ENCODE peak calls at places on chromosome 6, in ten cellular contexts. One of them, this sample, is unnamed.
A peak's percentile ranks its signal among the peaks of the same experiment; 100 is the strongest.

GRCh38 chr6:1286972-1287600 is 24.8 kb upstream of the FOXQ1 start:
- DNase-seq in mesothelial cell of epicardium: no peak
- DNase-seq in OCI-M1: peak; percentile 19
- DNase-seq in myocyte: no peak
- DNase-seq in amygdala: no peak
- DNase-seq in SK-N-DZ: no peak
- DNase-seq in heart right ventricle: no peak
- DNase-seq in ureter: peak; percentile 84
- DNase-seq in A549: peak; percentile 29
- DNase-seq in NCI-H2081: no peak
- DNase-seq in this sample: peak; percentile 97

GRCh38 chr6:45514454-45514853 is 136.7 kb upstream of the SUPT3H start:
- DNase-seq in ureter: no peak
- DNase-seq in mesothelial cell of epicardium: no peak
- DNase-seq in heart right ventricle: no peak
- DNase-seq in SK-N-DZ: no peak
- DNase-seq in myocyte: no peak
- DNase-seq in OCI-M1: no peak
- DNase-seq in NCI-H2081: no peak
- DNase-seq in A549: no peak
- DNase-seq in amygdala: no peak
- DNase-seq in this sample: peak; percentile 84

GRCh38 chr6:157550114-157550989 is 169.4 kb downstream of the ZDHHC14 start:
- DNase-seq in myocyte: peak; percentile 36
- DNase-seq in OCI-M1: no peak
- DNase-seq in ureter: no peak
- DNase-seq in heart right ventricle: no peak
- DNase-seq in A549: no peak
- DNase-seq in NCI-H2081: no peak
- DNase-seq in amygdala: no peak
- DNase-seq in SK-N-DZ: no peak
- DNase-seq in mesothelial cell of epicardium: no peak
- DNase-seq in this sample: no peak

GRCh38 chr6:156777577-156777865 is 343 bp downstream of the ARID1B start:
- DNase-seq in mesothelial cell of epicardium: peak; percentile 37
- DNase-seq in A549: peak; percentile 48
- DNase-seq in SK-N-DZ: no peak
- DNase-seq in OCI-M1: no peak
- DNase-seq in myocyte: no peak
- DNase-seq in amygdala: no peak
- DNase-seq in NCI-H2081: no peak
- DNase-seq in heart right ventricle: no peak
- DNase-seq in ureter: no peak
- DNase-seq in this sample: no peak

GRCh38 chr6:20118877-20119276 is 93.4 kb downstream of the MBOAT1 start:
- DNase-seq in NCI-H2081: no peak
- DNase-seq in amygdala: no peak
- DNase-seq in myocyte: no peak
- DNase-seq in OCI-M1: no peak
- DNase-seq in heart right ventricle: no peak
- DNase-seq in SK-N-DZ: no peak
- DNase-seq in A549: no peak
- DNase-seq in mesothelial cell of epicardium: no peak
- DNase-seq in ureter: no peak
- DNase-seq in this sample: no peak

GRCh38 chr6:3405679-3406078 is 51.2 kb downstream of the SLC22A23 start:
- DNase-seq in ureter: no peak
- DNase-seq in NCI-H2081: no peak
- DNase-seq in OCI-M1: no peak
- DNase-seq in myocyte: peak; percentile 35
- DNase-seq in amygdala: no peak
- DNase-seq in heart right ventricle: no peak
- DNase-seq in mesothelial cell of epicardium: no peak
- DNase-seq in A549: no peak
- DNase-seq in SK-N-DZ: no peak
- DNase-seq in this sample: peak; percentile 81

GRCh38 chr6:27176096-27176495 is 71.4 kb upstream of the PRSS16 start:
- DNase-seq in A549: no peak
- DNase-seq in myocyte: peak; percentile 93
- DNase-seq in mesothelial cell of epicardium: no peak
- DNase-seq in NCI-H2081: no peak
- DNase-seq in heart right ventricle: no peak
- DNase-seq in OCI-M1: no peak
- DNase-seq in amygdala: no peak
- DNase-seq in SK-N-DZ: no peak
- DNase-seq in ureter: no peak
- DNase-seq in this sample: no peak

GRCh38 chr6:78436335-78436734 is 431.0 kb upstream of the IRAK1BP1 start:
- DNase-seq in heart right ventricle: no peak
- DNase-seq in A549: no peak
- DNase-seq in mesothelial cell of epicardium: no peak
- DNase-seq in OCI-M1: peak; percentile 48
- DNase-seq in myocyte: peak; percentile 41
- DNase-seq in amygdala: no peak
- DNase-seq in SK-N-DZ: no peak
- DNase-seq in ureter: no peak
- DNase-seq in NCI-H2081: no peak
- DNase-seq in this sample: peak; percentile 56

GRCh38 chr6:25085761-25086160 is 150.0 kb upstream of the RIPOR2 start:
- DNase-seq in heart right ventricle: peak; percentile 33
- DNase-seq in myocyte: no peak
- DNase-seq in ureter: no peak
- DNase-seq in amygdala: no peak
- DNase-seq in mesothelial cell of epicardium: no peak
- DNase-seq in OCI-M1: peak; percentile 71
- DNase-seq in NCI-H2081: no peak
- DNase-seq in SK-N-DZ: no peak
- DNase-seq in A549: no peak
- DNase-seq in this sample: no peak

This sample was measured in iris pigment epithelial cell.